ENCODE peak calls at places on chromosome 20, in four cellular contexts. K, C, E and J are unnamed samples.

GRCh38 chr20:5150226-5151076 is 23.6 kb downstream of the CDS2 start:
- DNase-seq in K (no peak), C (no peak), E (no peak), J (no peak)

GRCh38 chr20:10463622-10464021 is 28.5 kb downstream of the SLX4IP start:
- DNase-seq in K (no peak), C (no peak), E (no peak), J (no peak)

GRCh38 chr20:63974402-63975200 is 4.8 kb downstream of the SAMD10 start:
- DNase-seq in K (no peak), C (peak), E (no peak), J (no peak)

GRCh38 chr20:13517801-13518200 is 120.9 kb downstream of the TASP1 start:
- DNase-seq in K (no peak), C (no peak), E (no peak), J (no peak)

GRCh38 chr20:47233333-47234188 is 122.9 kb downstream of the ZMYND8 start:
- DNase-seq in K (no peak), C (no peak), E (no peak), J (no peak)

GRCh38 chr20:45096781-45097180 is 4.1 kb downstream of the KCNS1 start:
- DNase-seq in K (no peak), C (no peak), E (no peak), J (no peak)

GRCh38 chr20:32338665-32339064 is 19.5 kb upstream of the ASXL1 start:
- DNase-seq in K (no peak), C (no peak), E (no peak), J (no peak)

GRCh38 chr20:373171-373890 is 7.2 kb upstream of the TRIB3 start:
- DNase-seq in K (no peak), C (peak), E (no peak), J (no peak)

GRCh38 chr20:58374906-58375760 is 13.9 kb upstream of the VAPB start:
- DNase-seq in K (no peak), C (peak), E (no peak), J (no peak)

GRCh38 chr20:24685736-24686135 is 216.3 kb downstream of the SYNDIG1 start:
- DNase-seq in K (no peak), C (no peak), E (no peak), J (no peak)

GRCh38 chr20:34531608-34532265 is 15.5 kb downstream of the DYNLRB1 start:
- DNase-seq in K (no peak), C (no peak), E (no peak), J (no peak)

GRCh38 chr20:44532981-44533331 is 11.1 kb upstream of the SERINC3 start:
- DNase-seq in K (no peak), C (no peak), E (no peak), J (no peak)

GRCh38 chr20:7841967-7842301 is 98.3 kb downstream of the HAO1 start:
- DNase-seq in K (no peak), C (peak), E (no peak), J (no peak)

GRCh38 chr20:37986873-37987601 is 46.2 kb downstream of the TTI1 start:
- DNase-seq in K (no peak), C (peak), E (no peak), J (no peak)

GRCh38 chr20:57678340-57678739 is 31.5 kb downstream of the PMEPA1 start:
- DNase-seq in K (no peak), C (peak), E (no peak), J (no peak)

GRCh38 chr20:54244113-54244512 is 36.2 kb downstream of the PFDN4 start:
- DNase-seq in K (no peak), C (no peak), E (no peak), J (no peak)

GRCh38 chr20:41329435-41330342 is 10.9 kb upstream of the LPIN3 start:
- DNase-seq in K (peak), C (peak), E (no peak), J (no peak)

GRCh38 chr20:4603724-4604123 is 118.0 kb upstream of the PRND start:
- DNase-seq in K (no peak), C (no peak), E (no peak), J (no peak)